ENCODE peak calls at places on chromosomes 5 and 9, in eight cellular contexts. S is kidney epithelial cell, N is hepatocyte, U is transverse colon, G is left lung, P is right lobe of liver, Y is AG04450, L is fibroblast of pulmonary artery. X is an unnamed sample.

GRCh38 chr5:123776761-123777160 is 264.8 kb downstream of the CSNK1G3 start:
- DNase-seq in P (no peak), L (peak; percentile 43), G (no peak), Y (peak; percentile 51), U (no peak), N (no peak), S (peak; percentile 84), X (peak; percentile 93)

GRCh38 chr5:541888-542692 is 17.8 kb upstream of the SLC9A3 start:
- DNase-seq in N (no peak), P (peak; percentile 14), U (peak; percentile 8), G (peak; percentile 20), L (no peak), Y (no peak), S (no peak), X (no peak)

GRCh38 chr9:137286980-137287383 is 9.5 kb downstream of the TOR4A start:
- DNase-seq in Y (no peak), L (peak; percentile 77), P (peak; percentile 75), N (peak; percentile 82), S (no peak), G (no peak), U (peak; percentile 84), X (peak; percentile 37)

GRCh38 chr9:128580731-128581130 is 28.3 kb downstream of the SPTAN1 start:
- DNase-seq in S (no peak), U (no peak), G (no peak), Y (no peak), N (no peak), L (no peak), P (no peak), X (no peak)

GRCh38 chr5:80315244-80315643 is 4.6 kb upstream of the SPZ1 start:
- DNase-seq in U (no peak), G (no peak), S (no peak), N (no peak), Y (no peak), L (no peak), P (no peak), X (no peak)

GRCh38 chr9:100354121-100354800 is 1.5 kb upstream of the TEX10 start:
- DNase-seq in P (no peak), S (no peak), L (no peak), G (no peak), Y (no peak), N (no peak), U (no peak), X (no peak)

GRCh38 chr5:125559296-125559695 is 812.9 kb upstream of the ZNF608 start:
- DNase-seq in U (no peak), P (no peak), Y (peak; percentile 89), L (peak; percentile 98), S (peak; percentile 74), G (no peak), N (peak; percentile 77), X (peak; percentile 29)

GRCh38 chr5:138252944-138253343 is 21.5 kb downstream of the GFRA3 start:
- DNase-seq in G (no peak), U (no peak), P (no peak), Y (no peak), S (no peak), N (no peak), L (no peak), X (no peak)

GRCh38 chr5:153659337-153659736 is 168.9 kb downstream of the GRIA1 start:
- DNase-seq in Y (peak; percentile 43), P (no peak), U (no peak), G (no peak), L (peak; percentile 78), N (peak; percentile 34), S (no peak), X (peak; percentile 78)

DNA sequence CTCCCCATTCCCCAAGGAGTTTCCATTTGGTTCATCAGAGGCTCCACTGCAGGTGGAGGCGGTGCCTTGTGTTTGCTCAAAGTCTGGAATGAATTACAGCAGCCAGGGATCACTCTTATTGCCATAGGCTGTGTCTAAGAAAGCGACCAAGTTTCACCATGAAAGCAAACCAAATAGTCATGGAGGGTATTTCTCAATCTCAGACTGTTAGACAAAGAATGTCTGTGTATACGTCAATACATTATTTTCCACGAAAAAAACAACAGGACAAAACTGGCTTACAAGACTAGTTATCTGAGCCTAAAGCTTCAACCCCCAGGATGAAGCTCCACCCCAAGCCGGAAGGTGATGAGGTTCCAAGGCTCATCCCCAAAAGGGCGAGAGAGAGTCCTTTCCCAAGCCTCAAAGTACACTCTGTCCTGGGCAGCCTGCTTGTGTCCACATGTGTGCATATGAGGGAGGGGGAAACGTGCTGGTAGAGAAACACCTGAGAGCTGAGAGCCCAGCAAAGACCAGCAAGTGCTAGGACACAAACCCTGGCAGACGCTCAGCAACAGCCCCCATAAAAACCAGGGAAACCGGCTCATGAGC is 4.3 kb downstream of the B4GALT1 start:
- DNase-seq in Y (no peak), G (no peak), U (peak; percentile 61), S (no peak), N (peak; percentile 53), P (no peak), L (peak; percentile 94), X (peak; percentile 95)
- H3K4me3 ChIP-seq in Y (no peak overlapping the region), G (peak overlapping the region; percentile 73), U (no peak overlapping the region), S (no peak overlapping the region), N (no peak overlapping the region), P (no peak overlapping the region), L (peak overlapping the region; percentile 99), X (peak overlapping the region; percentile 96)

DNA sequence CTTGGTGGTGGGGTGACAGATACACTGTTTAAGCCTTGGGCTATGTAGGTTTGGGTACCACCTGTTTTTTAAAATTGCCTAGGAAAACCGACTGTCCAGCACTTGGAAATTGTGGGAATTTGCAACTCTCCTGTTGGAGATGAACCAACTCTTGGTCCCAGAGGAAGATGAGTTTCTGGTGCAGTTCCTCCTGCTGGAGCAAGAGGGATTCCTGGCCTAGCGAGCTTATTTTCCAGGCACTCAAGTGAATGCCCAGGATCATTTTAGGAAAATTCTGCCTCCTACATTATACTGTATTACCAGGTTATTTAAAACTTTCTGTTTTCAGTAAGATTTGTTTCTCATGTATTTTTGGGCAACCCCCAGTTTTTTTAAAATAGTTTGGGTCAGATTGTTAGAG is 33.7 kb downstream of the AP3S1 start:
- DNase-seq in G (no peak), U (no peak), S (no peak), L (peak; percentile 7), Y (no peak), N (no peak), P (no peak), X (no peak)
- TF ChIP-seq CTCF in G (no peak), U (no peak), S (no peak), L (peak; percentile 14), Y (peak; percentile 8), N (no peak), P (no peak), X (no peak)

DNA sequence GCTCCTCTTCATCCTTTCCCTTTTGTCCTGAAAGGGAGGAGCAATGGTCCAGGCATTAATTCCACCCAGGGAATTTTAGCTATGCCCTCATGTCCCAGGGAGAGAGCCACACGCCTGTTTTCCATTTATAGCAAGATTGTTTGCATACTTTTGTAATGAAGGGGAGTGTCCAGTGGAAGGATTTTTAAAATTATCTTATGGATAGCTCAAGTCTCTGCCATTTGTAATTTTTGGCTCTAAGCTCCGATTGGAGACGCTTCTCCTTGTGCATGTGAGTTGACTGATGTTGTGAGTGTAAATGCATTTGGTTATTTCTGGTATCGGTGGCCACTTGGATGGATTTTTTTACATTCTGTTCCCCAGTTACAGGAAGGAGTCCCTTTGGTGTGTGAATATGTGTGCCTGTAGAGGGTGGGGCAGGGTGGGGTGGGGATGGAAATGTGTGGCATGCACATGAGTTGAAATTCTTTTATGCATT is 7.2 kb upstream of the RPL26L1 start:
- DNase-seq in G (no peak), L (no peak), Y (no peak), S (no peak), U (no peak), N (no peak), P (no peak), X (peak; percentile 90)
- H3K4me3 ChIP-seq in G (no peak overlapping the region), L (no peak overlapping the region), Y (no peak overlapping the region), S (no peak overlapping the region), U (no peak overlapping the region), N (no peak overlapping the region), P (no peak overlapping the region), X (no peak overlapping the region)

GRCh38 chr5:110414360-110414759 is 312.1 kb downstream of the TMEM232 start:
- DNase-seq in N (peak; percentile 34), P (no peak), G (no peak), Y (no peak), S (no peak), L (peak; percentile 23), U (no peak), X (peak; percentile 42)
- TF ChIP-seq CTCF in N (peak; percentile 57), P (peak; percentile 39), G (no peak), Y (peak; percentile 47), S (peak; percentile 60), L (peak; percentile 45), U (no peak), X (peak; percentile 66)

DNA sequence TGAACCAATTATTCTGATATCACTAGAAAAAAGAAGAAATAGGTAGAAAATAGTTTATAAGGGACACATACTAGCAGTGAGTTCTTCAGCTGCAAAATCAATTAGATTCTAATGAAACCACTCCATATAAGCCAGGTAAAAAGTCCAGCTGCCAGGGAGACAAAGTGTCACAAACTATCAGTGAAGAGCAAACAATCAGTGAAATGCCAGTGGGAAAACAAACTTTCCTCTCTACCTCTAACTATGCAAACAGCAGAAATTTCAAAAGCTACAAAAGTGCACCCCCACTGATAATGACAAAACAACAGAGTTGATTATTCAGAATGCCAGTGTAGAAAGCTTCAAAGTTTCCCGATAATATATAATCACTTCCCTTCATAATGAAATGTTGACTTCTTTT is 637.2 kb upstream of the ITGA1 start:
- DNase-seq in S (no peak), N (peak; percentile 5), Y (no peak), P (no peak), U (no peak), G (no peak), L (no peak), X (no peak)
- H3K4me3 ChIP-seq in S (no peak overlapping the region), N (no peak overlapping the region), Y (no peak overlapping the region), P (no peak overlapping the region), U (no peak overlapping the region), G (no peak overlapping the region), L (no peak overlapping the region), X (no peak overlapping the region)

GRCh38 chr5:179006564-179006963 is 11.4 kb upstream of the GRM6 start:
- DNase-seq in N (no peak), G (no peak), S (no peak), P (no peak), Y (no peak), U (no peak), L (no peak), X (no peak)

DNA sequence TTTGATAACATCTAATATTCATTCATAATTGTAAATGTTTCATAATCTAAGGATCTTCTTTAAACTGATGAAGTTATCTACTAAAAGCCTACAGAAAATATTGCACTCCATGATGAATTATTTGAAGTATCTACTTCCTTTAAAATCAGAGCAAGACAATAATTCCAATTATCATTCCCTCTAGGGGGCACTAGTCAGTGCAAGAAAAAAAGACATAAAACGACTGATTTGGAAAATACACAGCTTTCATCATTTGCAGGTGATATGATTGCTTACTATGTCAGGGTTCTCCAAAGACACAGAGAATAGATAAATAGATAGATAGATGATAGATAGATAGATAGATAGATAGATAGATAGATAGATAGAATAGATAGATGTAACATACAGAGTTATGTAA is 13.5 kb upstream of the GRM6 start:
- DNase-seq in N (no peak), Y (no peak), L (peak; percentile 10), S (no peak), U (no peak), P (no peak), G (no peak), X (no peak)
- TF ChIP-seq CTCF in N (no peak), Y (peak; percentile 6), L (peak; percentile 28), S (peak; percentile 3), U (no peak), P (no peak), G (no peak), X (no peak)

DNA sequence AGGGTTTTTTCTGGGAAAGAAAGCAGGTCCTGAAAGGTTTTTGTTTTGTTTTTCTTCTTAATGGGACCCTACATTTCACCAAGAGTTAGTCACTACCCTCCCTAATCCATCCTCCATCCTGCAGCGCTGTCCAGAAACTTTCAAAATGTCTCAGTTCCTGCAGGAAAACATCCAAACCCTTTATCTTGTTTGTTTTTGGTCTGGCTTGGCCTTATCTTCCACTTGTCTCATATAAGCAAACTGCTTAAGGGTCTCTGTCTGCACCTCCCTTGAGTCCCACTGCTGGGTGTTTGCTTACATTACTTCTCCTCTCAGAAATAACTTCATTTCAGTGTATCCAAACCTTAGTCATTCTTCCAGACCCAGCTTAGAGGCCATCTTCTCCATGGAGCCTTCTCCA is 11.0 kb upstream of the TRAF1 start:
- DNase-seq in P (no peak), U (no peak), N (no peak), Y (no peak), L (peak; percentile 55), G (no peak), S (no peak), X (no peak)
- H3K4me3 ChIP-seq in P (no peak overlapping the region), U (no peak overlapping the region), N (no peak overlapping the region), Y (no peak overlapping the region), L (no peak overlapping the region), G (no peak overlapping the region), S (no peak overlapping the region), X (no peak overlapping the region)

X was measured in AG10803.